ENCODE peak calls at places on chromosomes 11 and 22, in nine cellular contexts. I is lower lobe of right lung, O is left ventricle myocardium inferior, S is tibial artery, G is kidney epithelial cell, H is transverse colon, B is Karpas-422, R is astrocyte of the spinal cord, M is psoas muscle. X is an unnamed sample.

GRCh38 chr22:47043835-47044721 is 281.6 kb downstream of the TBC1D22A start:
- DNase-seq in O (no peak), G (peak; percentile 29), S (no peak), B (no peak), M (peak; percentile 34), R (peak; percentile 18), H (peak; percentile 74), I (peak; percentile 47), X (no peak)

GRCh38 chr11:41040474-41040873 is 419.0 kb downstream of the LRRC4C start:
- DNase-seq in G (no peak), R (no peak), B (no peak), S (no peak), I (no peak), H (no peak), M (no peak), O (no peak), X (no peak)

GRCh38 chr22:38879102-38879729 is 7.2 kb upstream of the CBX6 start:
- DNase-seq in O (no peak), G (no peak), M (no peak), S (no peak), H (no peak), I (no peak), B (no peak), R (no peak), X (no peak)

GRCh38 chr11:56521955-56522354 is 21.1 kb downstream of the OR5M11 start:
- DNase-seq in R (no peak), B (no peak), O (no peak), I (no peak), S (no peak), M (no peak), G (no peak), H (peak; percentile 19), X (no peak)

GRCh38 chr11:131510662-131511061 is 140.2 kb downstream of the NTM start:
- DNase-seq in S (no peak), R (no peak), G (no peak), B (no peak), M (no peak), I (no peak), O (no peak), H (no peak), X (no peak)

GRCh38 chr22:24200616-24201212 is 19.4 kb downstream of the SUSD2 start:
- DNase-seq in H (no peak), O (no peak), B (no peak), S (no peak), M (no peak), I (no peak), G (peak; percentile 43), R (peak; percentile 79), X (peak; percentile 84)

GRCh38 chr11:70517996-70518907 is 119.9 kb downstream of the CTTN start:
- DNase-seq in B (no peak), O (no peak), I (no peak), M (peak; percentile 12), H (no peak), R (peak; percentile 64), G (peak; percentile 50), S (no peak), X (no peak)

GRCh38 chr22:46457502-46458488 is 79.6 kb downstream of the CELSR1 start:
- DNase-seq in I (no peak), O (no peak), G (peak; percentile 74), B (no peak), S (no peak), H (no peak), R (peak; percentile 12), M (no peak), X (no peak)

GRCh38 chr11:2995893-2996554 is 3.9 kb upstream of the NAP1L4 start:
- DNase-seq in H (no peak), S (no peak), R (no peak), I (no peak), G (no peak), M (peak; percentile 80), O (no peak), B (no peak), X (no peak)

GRCh38 chr22:29710193-29710592 is 9.6 kb upstream of the CABP7 start:
- DNase-seq in M (no peak), S (no peak), I (no peak), O (no peak), H (no peak), B (no peak), G (no peak), R (no peak), X (no peak)

GRCh38 chr22:24421428-24421931 is 5.9 kb upstream of the ADORA2A start:
- DNase-seq in H (no peak), O (no peak), G (no peak), I (peak; percentile 32), B (peak; percentile 86), M (peak; percentile 49), R (no peak), S (no peak), X (no peak)

GRCh38 chr11:105923814-105924213 is 98.2 kb downstream of the MSANTD4 start:
- DNase-seq in I (no peak), H (no peak), R (peak; percentile 74), M (no peak), S (no peak), O (no peak), B (no peak), G (no peak), X (peak; percentile 77)

GRCh38 chr22:22746061-22746962 is 101.9 kb downstream of the GGTLC2 start:
- DNase-seq in M (no peak), S (no peak), I (no peak), O (no peak), G (no peak), B (no peak), H (no peak), R (no peak), X (no peak)

GRCh38 chr22:46568102-46568809 is 30.8 kb upstream of the CELSR1 start:
- DNase-seq in S (no peak), R (no peak), G (no peak), B (no peak), I (peak; percentile 24), H (no peak), O (peak; percentile 11), M (peak; percentile 19), X (no peak)

GRCh38 chr11:75565221-75565814 is 3.3 kb downstream of the SERPINH1 start:
- DNase-seq in H (peak; percentile 47), G (no peak), M (peak; percentile 83), O (peak; percentile 69), R (peak; percentile 68), S (peak; percentile 76), I (no peak), B (no peak), X (no peak)

GRCh38 chr11:70448983-70449567 is 50.7 kb downstream of the CTTN start:
- DNase-seq in I (no peak), H (no peak), R (no peak), B (peak; percentile 51), O (no peak), S (no peak), M (no peak), G (no peak), X (no peak)

GRCh38 chr11:12625438-12626071 is 48.7 kb upstream of the TEAD1 start:
- DNase-seq in O (no peak), M (no peak), S (no peak), R (peak; percentile 92), B (no peak), H (no peak), I (no peak), G (no peak), X (peak; percentile 59)

GRCh38 chr22:18984564-18984963 is 48.5 kb upstream of the PRODH start:
- DNase-seq in B (no peak), O (no peak), M (peak; percentile 6), G (no peak), S (no peak), R (no peak), H (no peak), I (peak; percentile 28), X (no peak)

GRCh38 chr11:2975594-2975993 is 16.5 kb downstream of the NAP1L4 start:
- DNase-seq in O (no peak), S (no peak), H (no peak), G (no peak), B (peak; percentile 72), M (no peak), I (no peak), R (peak; percentile 42), X (no peak)

GRCh38 chr22:23137905-23138520 is 3.8 kb downstream of the RSPH14 start:
- DNase-seq in H (peak; percentile 56), O (no peak), S (no peak), I (no peak), B (peak; percentile 92), M (no peak), R (peak; percentile 13), G (no peak), X (no peak)

GRCh38 chr11:62922189-62922589 is 1.0 kb upstream of the CHRM1 start:
- DNase-seq in S (no peak), I (no peak), R (no peak), M (no peak), O (no peak), G (no peak), H (no peak), B (no peak), X (no peak)
- H3K4me3 ChIP-seq in S (no peak overlapping the region), I (no peak overlapping the region), R (no peak overlapping the region), M (no peak overlapping the region), O (no peak overlapping the region), G (no peak overlapping the region), H (no peak overlapping the region), B (no peak overlapping the region), X (no peak overlapping the region)

DNA sequence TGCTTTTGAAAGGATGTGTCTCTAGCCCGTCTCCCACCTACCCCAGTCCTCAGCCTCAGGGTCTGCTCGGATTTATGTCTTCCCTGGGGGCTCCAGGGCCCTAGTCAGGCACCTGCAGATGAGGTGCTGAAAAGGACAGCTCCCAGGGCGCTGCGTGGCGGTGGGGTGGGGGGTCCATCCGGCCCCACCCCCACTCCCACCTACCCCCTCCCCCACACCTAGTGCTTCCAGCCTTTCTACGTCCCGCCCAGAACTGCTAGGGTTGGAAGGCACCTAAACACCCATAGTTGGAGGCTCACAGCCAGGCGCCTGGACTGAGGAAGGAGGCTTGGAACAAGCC is 1.4 kb upstream of the ROBO3 start:
- DNase-seq in B (no peak), R (no peak), H (no peak), S (no peak), I (no peak), G (no peak), M (no peak), O (no peak), X (no peak)
- H3K4me3 ChIP-seq in B (no peak overlapping the region), R (no peak overlapping the region), H (no peak overlapping the region), S (no peak overlapping the region), I (no peak overlapping the region), G (no peak overlapping the region), M (no peak overlapping the region), O (no peak overlapping the region), X (no peak overlapping the region)

GRCh38 chr11:61120865-61121831 is 18.9 kb downstream of the CD5 start:
- DNase-seq in S (no peak), M (no peak), I (no peak), B (no peak), R (peak; percentile 18), G (no peak), H (peak; percentile 45), O (peak; percentile 59), X (no peak)
- H3K4me3 ChIP-seq in S (no peak overlapping the region), M (no peak overlapping the region), I (no peak overlapping the region), B (no peak overlapping the region), R (no peak overlapping the region), G (no peak overlapping the region), H (no peak overlapping the region), O (no peak overlapping the region), X (no peak overlapping the region)

DNA sequence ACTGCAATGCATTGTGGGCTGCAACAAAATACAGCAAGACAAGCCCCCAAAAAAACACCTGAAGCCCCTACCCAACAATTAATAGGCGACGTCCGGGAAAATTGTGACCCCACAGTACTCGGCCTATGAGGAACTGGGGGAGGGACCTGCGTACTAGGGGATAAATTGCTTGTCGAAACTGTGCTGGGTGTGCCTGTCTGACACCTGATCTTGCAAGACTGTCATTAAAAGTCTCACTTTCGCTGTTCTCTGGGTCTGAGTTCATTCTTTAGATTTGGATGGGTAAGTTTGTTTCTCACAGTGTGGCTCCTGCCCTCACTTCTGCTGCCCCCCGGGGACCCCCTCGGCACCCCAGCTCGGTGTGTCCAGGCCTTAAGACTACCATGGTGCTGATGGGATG is 15.2 kb downstream of the TANGO2 start:
- DNase-seq in G (no peak), O (no peak), H (no peak), R (no peak), S (no peak), B (peak; percentile 82), I (no peak), M (no peak), X (no peak)
- H3K4me3 ChIP-seq in G (no peak overlapping the region), O (no peak overlapping the region), H (no peak overlapping the region), R (no peak overlapping the region), S (no peak overlapping the region), B (peak overlapping the region; percentile 36), I (no peak overlapping the region), M (no peak overlapping the region), X (no peak overlapping the region)

X was measured in astrocyte of the cerebellum.